ENCODE peak calls at places on chromosomes 6 and 20, in ten cellular contexts. P, E, A, O, N, S, V, Q, H and M are unnamed samples.

GRCh38 chr20:19802492-19803158 is 44.6 kb downstream of the RIN2 start:
- DNase-seq in O (no peak), E (no peak), A (peak), H (no peak), V (no peak), P (peak), N (no peak), Q (no peak), S (peak), M (no peak)

GRCh38 chr6:152096863-152097496 is 289.5 kb downstream of the ESR1 start:
- DNase-seq in N (no peak), V (no peak), P (peak), O (no peak), H (no peak), A (no peak), Q (peak), E (no peak), S (peak), M (no peak)

GRCh38 chr6:52231411-52232127 is 12.7 kb downstream of the IL17F start:
- DNase-seq in H (no peak), A (no peak), Q (no peak), O (no peak), S (no peak), V (no peak), P (no peak), E (no peak), N (no peak), M (peak)

GRCh38 chr6:134317471-134318131 is at the start of gene SGK1:
- DNase-seq in E (peak), O (no peak), N (peak), S (peak), Q (no peak), H (no peak), V (no peak), P (peak), A (no peak), M (no peak)

GRCh38 chr20:10639051-10639761 is 34.6 kb downstream of the JAG1 start:
- DNase-seq in V (no peak), P (no peak), N (no peak), A (no peak), E (no peak), Q (no peak), H (peak), S (peak), O (no peak), M (no peak)

GRCh38 chr6:39952170-39952569 is 17.9 kb upstream of the MOCS1 start:
- DNase-seq in H (no peak), O (no peak), Q (peak), S (peak), V (no peak), A (no peak), E (no peak), N (no peak), P (peak), M (no peak)

GRCh38 chr6:33983109-33983475 is 162.8 kb downstream of the GRM4 start:
- DNase-seq in N (no peak), Q (no peak), H (peak), A (peak), O (no peak), S (peak), V (no peak), E (no peak), P (peak), M (no peak)

GRCh38 chr6:15036690-15037245 is 209.1 kb upstream of the JARID2 start:
- DNase-seq in Q (no peak), S (no peak), H (no peak), O (no peak), P (no peak), V (peak), A (no peak), E (peak), N (no peak), M (no peak)

GRCh38 chr20:43669332-43669731 is 2.4 kb downstream of the MYBL2 start:
- DNase-seq in O (no peak), P (peak), S (peak), A (no peak), Q (no peak), N (no peak), E (no peak), H (no peak), V (no peak), M (no peak)

GRCh38 chr6:7052441-7052936 is 55.3 kb upstream of the RREB1 start:
- DNase-seq in E (peak), N (no peak), V (no peak), P (peak), Q (peak), H (no peak), A (peak), O (no peak), S (peak), M (no peak)

GRCh38 chr6:45127185-45127584 is 200.9 kb upstream of the RUNX2 start:
- DNase-seq in E (no peak), N (no peak), P (no peak), S (no peak), O (no peak), H (no peak), V (no peak), Q (no peak), A (no peak), M (no peak)

GRCh38 chr6:98832282-98833100 is 1.9 kb upstream of the POU3F2 start:
- DNase-seq in N (no peak), A (no peak), P (peak), O (no peak), E (peak), H (peak), Q (no peak), S (peak), V (no peak), M (no peak)

GRCh38 chr20:13277663-13278295 is 56.7 kb downstream of the ISM1 start:
- DNase-seq in O (no peak), P (no peak), V (no peak), S (no peak), N (no peak), Q (peak), E (no peak), H (peak), A (no peak), M (no peak)

GRCh38 chr20:986733-987355 is 15.3 kb downstream of the RSPO4 start:
- DNase-seq in A (no peak), V (no peak), O (no peak), Q (no peak), H (no peak), S (no peak), E (no peak), N (no peak), P (no peak), M (no peak)

GRCh38 chr6:146578054-146578453 is 20.7 kb upstream of the ADGB start:
- DNase-seq in P (peak), A (no peak), V (no peak), Q (no peak), N (no peak), E (no peak), H (no peak), S (peak), O (no peak), M (no peak)

GRCh38 chr20:1761116-1761515 is 103.5 kb upstream of the SIRPG start:
- DNase-seq in Q (peak), E (no peak), A (no peak), N (no peak), H (no peak), V (no peak), S (peak), P (peak), O (no peak), M (no peak)

GRCh38 chr20:7302256-7302655 is 534.8 kb downstream of the BMP2 start:
- DNase-seq in S (no peak), H (no peak), P (no peak), E (no peak), Q (no peak), O (no peak), V (no peak), N (no peak), A (no peak), M (no peak)

GRCh38 chr6:128070406-128070805 is 169.5 kb upstream of the THEMIS start:
- DNase-seq in P (peak), H (no peak), A (no peak), S (peak), O (no peak), V (no peak), E (no peak), N (no peak), Q (no peak), M (no peak)

GRCh38 chr6:44004625-44005506 is 122.4 kb downstream of the MRPL14 start:
- DNase-seq in O (peak), H (peak), S (peak), N (no peak), A (no peak), Q (no peak), V (no peak), E (no peak), P (peak), M (no peak)
- TF ChIP-seq CTCF in O (peak), H (no peak), S (peak), N (no peak), A (no peak), Q (peak), V (no peak), E (no peak), P (peak), M (no peak)

GRCh38 chr20:32877507-32877906 is 18.8 kb downstream of the EFCAB8 start:
- DNase-seq in O (no peak), E (no peak), V (no peak), A (no peak), N (no peak), H (no peak), P (no peak), Q (no peak), S (peak), M (no peak)
- TF ChIP-seq CTCF in O (no peak), E (no peak), V (no peak), A (no peak), N (no peak), H (no peak), P (no peak), Q (no peak), S (no peak), M (no peak)

GRCh38 chr6:46422619-46423018 is 68.6 kb downstream of the RCAN2 start:
- DNase-seq in H (no peak), A (no peak), Q (no peak), N (no peak), S (no peak), V (no peak), E (no peak), P (no peak), O (no peak), M (no peak)
- TF ChIP-seq CTCF in H (no peak), A (no peak), Q (no peak), N (no peak), S (no peak), V (no peak), E (no peak), P (no peak), O (no peak), M (no peak)

GRCh38 chr20:64082126-64082638 is 2.0 kb downstream of the LKAAEAR1 start:
- DNase-seq in S (no peak), E (no peak), A (no peak), P (no peak), V (no peak), Q (no peak), N (no peak), O (no peak), H (no peak), M (no peak)
- TF ChIP-seq CTCF in S (no peak), E (no peak), A (no peak), P (no peak), V (no peak), Q (no peak), N (no peak), O (no peak), H (no peak), M (no peak)

GRCh38 chr6:148776321-148776966 is 29.6 kb downstream of the UST start:
- DNase-seq in Q (peak), P (peak), O (no peak), N (no peak), V (no peak), S (peak), H (no peak), E (no peak), A (no peak), M (no peak)
- TF ChIP-seq CTCF in Q (no peak), P (no peak), O (no peak), N (no peak), V (no peak), S (no peak), H (no peak), E (no peak), A (no peak), M (no peak)